ENCODE peak calls at places on chromosomes 12 and 14, in five cellular contexts. E is nephron progenitor cell; V is naive thymus-derived CD4-positive, alpha-beta T cell; D is lower lobe of right lung; Q is GF-D8. X is an unnamed sample.

GRCh38 chr12:50923361-50924130 is 28.8 kb upstream of the HIGD1C start:
- DNase-seq in V (no peak), Q (no peak), E (no peak), D (no peak), X (peak)

GRCh38 chr14:33671556-33671955 is 279.3 kb downstream of the EGLN3 start:
- DNase-seq in D (no peak), Q (no peak), E (no peak), V (no peak), X (no peak)

GRCh38 chr14:77307099-77307496 is 13.6 kb downstream of the POMT2 start:
- DNase-seq in D (no peak), V (no peak), E (no peak), Q (no peak), X (no peak)

GRCh38 chr14:34030864-34031263 is 80.0 kb upstream of the EGLN3 start:
- DNase-seq in E (no peak), D (no peak), Q (no peak), V (no peak), X (no peak)

GRCh38 chr12:57890191-57891120 is 43.9 kb upstream of the CTDSP2 start:
- DNase-seq in V (no peak), E (no peak), D (no peak), Q (no peak), X (no peak)

GRCh38 chr14:57732886-57733285 is 133.0 kb downstream of the SLC35F4 start:
- DNase-seq in V (no peak), E (no peak), Q (no peak), D (no peak), X (no peak)

GRCh38 chr12:111225307-111225706 is 143.6 kb downstream of the PHETA1 start:
- DNase-seq in Q (no peak), V (no peak), D (no peak), E (no peak), X (no peak)

GRCh38 chr14:104937694-104938365 is 13.2 kb downstream of the PLD4 start:
- DNase-seq in Q (no peak), V (no peak), E (no peak), D (no peak), X (no peak)

GRCh38 chr12:67155863-67156262 is 113.3 kb upstream of the CAND1 start:
- DNase-seq in Q (no peak), V (no peak), D (no peak), E (no peak), X (no peak)

GRCh38 chr12:126554599-126554998 is 1489.4 kb downstream of the AACS start:
- DNase-seq in Q (no peak), D (no peak), E (no peak), V (no peak), X (no peak)

GRCh38 chr12:70635713-70636112 is 1.5 kb downstream of the PTPRB start:
- DNase-seq in Q (no peak), E (no peak), D (no peak), V (no peak), X (no peak)

GRCh38 chr14:37251778-37252177 is 54.0 kb downstream of the MIPOL1 start:
- DNase-seq in V (no peak), D (no peak), Q (no peak), E (no peak), X (no peak)

GRCh38 chr12:89789862-89790261 is 81.2 kb upstream of the ATP2B1 start:
- DNase-seq in Q (peak), V (no peak), E (no peak), D (no peak), X (peak)

GRCh38 chr12:58888131-58888783 is 32.0 kb downstream of the LRIG3 start:
- DNase-seq in D (no peak), Q (no peak), V (no peak), E (no peak), X (no peak)

GRCh38 chr12:101117842-101118241 is 92.2 kb downstream of the SLC5A8 start:
- DNase-seq in D (no peak), V (no peak), Q (no peak), E (no peak), X (no peak)

X was measured in naive B cell.